ENCODE peak calls at places on chromosomes 12 and 14, in seven cellular contexts. Y is pancreas; A is right atrium auricular region; E is A673; W is CD4-positive, alpha-beta memory T cell; Q is DND-41; C is endothelial cell of umbilical vein. O is an unnamed sample. For H3K36me3 and H3K4me1, the result is how much of the 10 kb centered on the place peaks cover.

GRCh38 chr12:106480259-106480658 is 102.5 kb upstream of the RFX4 start:
- DNase-seq in Y (no peak), A (no peak), E (no peak), W (no peak), Q (no peak), C (no peak), O (no peak)

GRCh38 chr12:96578526-96579125 is 89.2 kb downstream of the CFAP54 start:
- DNase-seq in Y (no peak), A (no peak), E (peak), W (peak), Q (peak), C (peak), O (no peak)

GRCh38 chr12:12922191-12922616 is 29.8 kb downstream of the GPRC5D start:
- DNase-seq in Y (no peak), A (peak), E (no peak), W (no peak), Q (no peak), C (peak), O (no peak)

GRCh38 chr12:15856097-15856982 is 25.8 kb upstream of the STRAP start:
- DNase-seq in Y (no peak), A (no peak), E (peak), W (peak), Q (peak), C (peak), O (peak)

GRCh38 chr12:121611306-121611705 is 15.0 kb upstream of the ORAI1 start:
- DNase-seq in Y (peak), A (no peak), E (no peak), W (no peak), Q (peak), C (no peak), O (no peak)

GRCh38 chr14:69634871-69635270 is 23.5 kb downstream of the SUSD6 start:
- DNase-seq in Y (no peak), A (no peak), E (no peak), W (no peak), Q (no peak), C (no peak), O (no peak)

GRCh38 chr12:20415013-20415412 is 46.7 kb downstream of the PDE3A start:
- DNase-seq in Y (no peak), A (no peak), E (peak), W (no peak), Q (no peak), C (peak), O (no peak)

GRCh38 chr12:122834229-122834920 is 882 bp upstream of the HIP1R start:
- DNase-seq in Y (peak), A (no peak), E (peak), W (no peak), Q (no peak), C (peak), O (peak)

GRCh38 chr12:47909839-47910465 is 5.2 kb upstream of the VDR start:
- DNase-seq in Y (no peak), A (no peak), E (no peak), W (no peak), Q (no peak), C (no peak), O (no peak)

GRCh38 chr14:81132492-81132891 is 88.3 kb downstream of the GTF2A1 start:
- DNase-seq in Y (no peak), A (no peak), E (no peak), W (no peak), Q (no peak), C (no peak), O (no peak)

GRCh38 chr14:65357091-65357490 is 55.4 kb upstream of the FUT8 start:
- DNase-seq in Y (no peak), A (no peak), E (no peak), W (no peak), Q (no peak), C (no peak), O (no peak)

GRCh38 chr12:62542814-62543213 is 76.2 kb downstream of the MON2 start:
- DNase-seq in Y (no peak), A (no peak), E (no peak), W (no peak), Q (no peak), C (no peak), O (no peak)
- H3K36me3 ChIP-seq in Y (under half), A (under half), E (under half), W (under half), Q (half or more), C (under half), O (under half)

GRCh38 chr14:91870890-91871289 is 3.6 kb upstream of the TC2N start:
- DNase-seq in Y (no peak), A (no peak), E (no peak), W (no peak), Q (no peak), C (no peak), O (no peak)
- H3K4me1 ChIP-seq in Y (half or more), A (under half), E (under half), W (half or more), Q (half or more), C (under half), O (half or more)

GRCh38 chr12:119949145-119949544 is 39.9 kb upstream of the BICDL1 start:
- DNase-seq in Y (no peak), A (no peak), E (no peak), W (no peak), Q (no peak), C (no peak), O (no peak)
- H3K4me3 ChIP-seq in Y (no peak), A (no peak), E (no peak), W (no peak), Q (no peak), C (no peak), O (no peak)

GRCh38 chr12:95083938-95084337 is 10.5 kb upstream of the NR2C1 start:
- DNase-seq in Y (no peak), A (no peak), E (no peak), W (no peak), Q (no peak), C (peak), O (no peak)

GRCh38 chr12:95083471-95083870 is 10.1 kb upstream of the NR2C1 start:
- DNase-seq in Y (no peak), A (no peak), E (no peak), W (no peak), Q (no peak), C (no peak), O (no peak)

GRCh38 chr12:95088339-95088738 is 14.9 kb upstream of the NR2C1 start:
- DNase-seq in Y (no peak), A (no peak), E (no peak), W (no peak), Q (no peak), C (no peak), O (no peak)

DNA sequence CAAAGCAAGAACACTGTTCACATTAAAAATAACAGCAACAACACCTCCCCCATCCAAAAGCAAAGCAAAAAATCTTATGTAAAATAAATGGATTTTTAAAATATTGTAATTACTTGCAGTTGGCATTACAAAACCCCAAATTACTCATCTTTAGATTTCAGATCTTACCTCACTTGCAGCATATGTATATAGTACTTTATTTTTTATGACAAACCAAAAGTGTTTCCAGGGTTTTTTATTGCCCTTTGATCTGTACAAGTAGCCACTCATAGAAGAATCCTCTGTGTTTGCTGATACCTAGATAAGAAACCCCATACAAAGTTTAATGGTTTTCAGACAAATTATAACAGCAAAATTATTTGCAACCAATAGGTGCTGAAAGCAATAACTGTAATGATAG is 12.2 kb upstream of the NR2C1 start:
- DNase-seq in Y (no peak), A (no peak), E (no peak), W (no peak), Q (no peak), C (no peak), O (no peak)
- H3K36me3 ChIP-seq in Y (under half), A (under half), E (under half), W (under half), Q (under half), C (under half), O (under half)

DNA sequence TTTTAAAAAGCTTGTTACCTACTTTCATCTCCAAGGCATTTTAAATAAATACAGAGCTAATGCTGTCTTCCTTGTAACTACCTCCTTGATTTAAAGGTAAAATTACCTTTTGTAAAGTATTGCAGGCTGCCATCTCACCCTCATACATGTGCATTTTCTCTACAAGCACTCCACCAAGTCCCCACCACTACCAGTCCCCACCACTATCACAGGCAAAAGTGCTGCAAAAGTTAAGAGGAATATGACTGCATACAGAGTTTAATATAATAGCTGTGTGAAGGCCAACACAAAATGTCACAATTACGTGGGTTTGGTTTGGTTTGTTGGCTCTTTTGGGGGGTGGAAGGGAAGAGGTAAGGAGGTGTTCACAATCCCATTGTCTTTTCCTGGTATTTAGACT is 9.6 kb downstream of the SIX1 start:
- DNase-seq in Y (no peak), A (no peak), E (no peak), W (no peak), Q (no peak), C (no peak), O (no peak)
- H3K4me1 ChIP-seq in Y (under half), A (under half), E (under half), W (under half), Q (under half), C (under half), O (under half)